ENCODE peak calls at places on chromosomes 1 and 21, in four cellular contexts. One of them, this sample, is unnamed.

GRCh38 chr1:220910021-220910420 is 30.8 kb downstream of the HLX start:
- DNase-seq in mesendoderm: no peak
- DNase-seq in IMR-90: no peak
- DNase-seq in H1: no peak
- DNase-seq in this sample: no peak

GRCh38 chr1:198086051-198086745 is 70.6 kb upstream of the NEK7 start:
- DNase-seq in mesendoderm: no peak
- DNase-seq in IMR-90: no peak
- DNase-seq in H1: no peak
- DNase-seq in this sample: no peak

GRCh38 chr1:19676438-19676922 is 11.8 kb downstream of the HTR6 start:
- DNase-seq in mesendoderm: peak
- DNase-seq in IMR-90: peak
- DNase-seq in H1: peak
- DNase-seq in this sample: peak

GRCh38 chr1:76901158-76901767 is 34.0 kb downstream of the ST6GALNAC5 start:
- DNase-seq in mesendoderm: peak
- DNase-seq in IMR-90: peak
- DNase-seq in H1: peak
- DNase-seq in this sample: peak

GRCh38 chr1:145706282-145706681 is 886 bp downstream of the PDZK1 start:
- DNase-seq in mesendoderm: no peak
- DNase-seq in IMR-90: peak
- DNase-seq in H1: no peak
- DNase-seq in this sample: no peak

GRCh38 chr1:155136728-155137127 is 1.1 kb downstream of the SLC50A1 start:
- DNase-seq in mesendoderm: no peak
- DNase-seq in IMR-90: no peak
- DNase-seq in H1: no peak
- DNase-seq in this sample: no peak

GRCh38 chr1:151838491-151839412 is 868 bp downstream of the C2CD4D start:
- DNase-seq in mesendoderm: peak
- DNase-seq in IMR-90: no peak
- DNase-seq in H1: no peak
- DNase-seq in this sample: no peak

GRCh38 chr1:27861436-27861835 is 10.9 kb upstream of the THEMIS2 start:
- DNase-seq in mesendoderm: no peak
- DNase-seq in IMR-90: no peak
- DNase-seq in H1: no peak
- DNase-seq in this sample: no peak

GRCh38 chr1:85313888-85314696 is 37.7 kb upstream of the BCL10 start:
- DNase-seq in mesendoderm: peak
- DNase-seq in IMR-90: peak
- DNase-seq in H1: no peak
- DNase-seq in this sample: no peak

GRCh38 chr1:198155253-198155652 is 1.5 kb upstream of the NEK7 start:
- DNase-seq in mesendoderm: no peak
- DNase-seq in IMR-90: peak
- DNase-seq in H1: no peak
- DNase-seq in this sample: no peak

GRCh38 chr1:35539073-35539823 is 18.0 kb downstream of the KIAA0319L start:
- DNase-seq in mesendoderm: no peak
- DNase-seq in IMR-90: no peak
- DNase-seq in H1: no peak
- DNase-seq in this sample: no peak

GRCh38 chr1:55604749-55605148 is 389.6 kb upstream of the USP24 start:
- DNase-seq in mesendoderm: no peak
- DNase-seq in IMR-90: no peak
- DNase-seq in H1: no peak
- DNase-seq in this sample: no peak

GRCh38 chr1:32353886-32354570 is 8.3 kb downstream of the FAM229A start:
- DNase-seq in mesendoderm: peak
- DNase-seq in IMR-90: peak
- DNase-seq in H1: no peak
- DNase-seq in this sample: no peak

GRCh38 chr21:27196651-27197050 is 229.8 kb upstream of the ADAMTS5 start:
- DNase-seq in mesendoderm: no peak
- DNase-seq in IMR-90: peak
- DNase-seq in H1: no peak
- DNase-seq in this sample: no peak

GRCh38 chr21:45292399-45293213 is 4.9 kb upstream of the POFUT2 start:
- DNase-seq in mesendoderm: peak
- DNase-seq in IMR-90: peak
- DNase-seq in H1: peak
- DNase-seq in this sample: peak
- H4K5ac ChIP-seq in mesendoderm: no peak
- H4K5ac ChIP-seq in IMR-90: peak
- H4K5ac ChIP-seq in H1: no peak
- H4K5ac ChIP-seq in this sample: no peak

DNA sequence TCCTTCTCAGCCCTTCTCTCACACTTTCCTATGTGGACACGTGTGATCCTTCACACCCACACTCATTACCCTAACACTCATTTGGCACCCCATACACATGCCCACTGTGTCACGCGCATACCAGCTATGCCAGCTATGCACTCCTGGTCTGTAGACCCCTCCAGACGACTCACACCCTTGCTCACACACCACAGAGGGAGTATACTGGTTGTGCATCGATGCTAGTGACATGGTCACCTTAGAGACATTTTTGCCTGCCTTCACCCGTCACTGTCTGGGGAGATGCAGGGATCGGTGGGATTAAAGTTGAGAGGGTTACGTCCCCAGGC is 8.3 kb upstream of the PPM1J start:
- DNase-seq in mesendoderm: no peak
- DNase-seq in IMR-90: no peak
- DNase-seq in H1: no peak
- DNase-seq in this sample: no peak
- H4K5ac ChIP-seq in mesendoderm: no peak
- H4K5ac ChIP-seq in IMR-90: peak
- H4K5ac ChIP-seq in H1: no peak
- H4K5ac ChIP-seq in this sample: no peak

DNA sequence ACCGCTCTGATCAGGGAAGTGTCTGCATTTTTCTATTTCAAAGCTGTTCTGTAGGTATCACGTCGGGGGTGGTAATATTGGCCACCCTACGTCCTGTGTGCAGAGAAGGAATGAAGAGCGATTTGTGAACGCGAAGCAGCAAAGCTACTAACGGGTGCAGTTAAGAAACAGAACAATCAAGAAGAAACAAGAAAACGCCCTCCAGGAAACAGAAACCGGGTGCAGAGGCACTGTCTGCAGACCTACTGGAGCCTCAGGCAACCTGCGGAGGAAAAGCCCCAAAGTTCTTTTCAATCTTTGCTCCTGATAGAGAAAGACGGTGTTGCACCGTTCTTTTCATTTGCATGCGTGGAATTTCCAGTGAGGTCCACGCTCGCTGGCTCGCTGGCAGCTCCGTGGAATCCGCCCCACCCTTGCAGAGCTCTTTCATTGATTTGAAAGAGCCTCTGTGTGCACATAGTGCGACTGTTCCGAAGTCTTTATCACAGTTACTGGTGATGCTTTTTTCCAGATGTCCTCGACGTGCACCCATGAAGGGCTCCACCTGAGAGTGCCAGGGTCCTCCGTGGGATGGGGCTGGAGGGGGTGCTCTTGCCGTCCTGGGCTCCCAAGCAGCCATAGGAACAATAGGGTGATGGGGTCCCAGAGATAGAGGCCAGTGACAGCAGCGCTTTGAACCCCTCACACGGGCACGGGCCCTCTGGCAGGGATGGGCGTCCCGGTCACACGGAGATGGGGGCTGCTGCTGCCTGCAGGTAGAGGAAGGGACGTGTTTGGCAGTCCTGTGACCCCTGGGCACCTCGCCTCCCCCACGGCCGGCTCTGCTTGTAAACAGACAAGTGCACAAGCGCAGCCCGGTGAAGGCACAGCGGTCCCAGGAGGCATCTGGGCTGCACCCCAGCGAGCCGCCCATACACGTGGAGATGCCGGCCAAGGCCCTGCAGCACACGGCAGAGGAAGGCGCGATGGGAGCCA is 36.8 kb upstream of the PDE9A start:
- DNase-seq in mesendoderm: peak
- DNase-seq in IMR-90: no peak
- DNase-seq in H1: no peak
- DNase-seq in this sample: no peak
- H4K5ac ChIP-seq in mesendoderm: no peak
- H4K5ac ChIP-seq in IMR-90: no peak
- H4K5ac ChIP-seq in H1: no peak
- H4K5ac ChIP-seq in this sample: no peak

DNA sequence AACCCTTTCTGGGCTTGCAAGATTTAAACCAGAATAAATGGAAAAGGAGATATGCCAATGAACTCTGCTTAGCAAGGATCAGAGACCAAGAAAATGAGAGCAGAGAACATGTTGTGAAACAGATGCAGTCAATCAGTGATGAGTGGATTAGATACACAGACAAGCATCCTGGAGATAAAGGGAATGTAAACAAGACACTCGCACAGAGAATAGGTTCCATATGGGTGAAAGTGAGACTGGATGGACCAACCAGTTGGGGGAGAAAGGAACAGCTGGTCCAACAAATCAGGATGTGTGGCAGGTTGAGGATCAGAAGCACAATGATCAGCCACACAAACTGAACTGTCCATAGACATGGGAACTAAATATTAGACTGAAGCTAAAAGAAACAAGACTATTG is 338.2 kb downstream of the ASTN1 start:
- DNase-seq in mesendoderm: no peak
- DNase-seq in IMR-90: no peak
- DNase-seq in H1: no peak
- DNase-seq in this sample: no peak
- H4K5ac ChIP-seq in mesendoderm: no peak
- H4K5ac ChIP-seq in IMR-90: no peak
- H4K5ac ChIP-seq in H1: no peak
- H4K5ac ChIP-seq in this sample: no peak

GRCh38 chr1:171207377-171207776 is 22.3 kb downstream of the FMO2 start:
- DNase-seq in mesendoderm: no peak
- DNase-seq in IMR-90: no peak
- DNase-seq in H1: no peak
- DNase-seq in this sample: no peak
- H4K5ac ChIP-seq in mesendoderm: no peak
- H4K5ac ChIP-seq in IMR-90: no peak
- H4K5ac ChIP-seq in H1: no peak
- H4K5ac ChIP-seq in this sample: no peak

This sample was measured in H9.